ENCODE peak calls at places on chromosomes 6 and 20, in seven cellular contexts. A is endothelial cell of umbilical vein, U is psoas muscle, Y is upper lobe of left lung, J is bronchial epithelial cell, W is neural crest cell, I is AG04450. Q is an unnamed sample.

GRCh38 chr20:51946581-51946980 is 144.3 kb upstream of the SALL4 start:
- DNase-seq in J (no peak), W (no peak), A (no peak), I (no peak), U (no peak), Y (no peak), Q (no peak)

GRCh38 chr6:79824231-79824630 is 123.1 kb downstream of the ELOVL4 start:
- DNase-seq in U (no peak), J (peak), Y (no peak), I (no peak), A (no peak), W (no peak), Q (no peak)

GRCh38 chr6:163324928-163325784 is 89.4 kb upstream of the QKI start:
- DNase-seq in W (peak), A (peak), Y (peak), I (no peak), J (no peak), U (no peak), Q (no peak)

GRCh38 chr6:130598021-130598989 is 228.9 kb upstream of the SMLR1 start:
- DNase-seq in Y (no peak), U (no peak), A (no peak), W (no peak), I (no peak), J (peak), Q (no peak)

GRCh38 chr20:19944772-19945459 is 72.2 kb upstream of the NAA20 start:
- DNase-seq in W (no peak), A (no peak), J (no peak), U (no peak), I (no peak), Y (no peak), Q (no peak)

GRCh38 chr6:37205189-37205996 is 35.4 kb downstream of the PIM1 start:
- DNase-seq in Y (no peak), W (no peak), U (no peak), I (no peak), J (no peak), A (no peak), Q (no peak)

GRCh38 chr6:33416386-33417126 is 1.4 kb downstream of the CUTA start:
- DNase-seq in U (no peak), Y (no peak), J (no peak), W (no peak), A (no peak), I (no peak), Q (no peak)

GRCh38 chr6:135922170-135922569 is 70.7 kb downstream of the PDE7B start:
- DNase-seq in Y (peak), U (no peak), J (peak), I (peak), A (peak), W (no peak), Q (no peak)

GRCh38 chr6:102571236-102571908 is 1177.9 kb downstream of the GRIK2 start:
- DNase-seq in J (peak), A (no peak), U (no peak), W (no peak), Y (no peak), I (no peak), Q (no peak)

GRCh38 chr6:98832282-98833100 is 1.9 kb upstream of the POU3F2 start:
- DNase-seq in J (peak), I (peak), U (no peak), W (no peak), Y (no peak), A (no peak), Q (peak)

GRCh38 chr6:17972978-17973622 is 14.3 kb downstream of the KIF13A start:
- DNase-seq in J (no peak), U (no peak), A (no peak), W (no peak), I (no peak), Y (no peak), Q (no peak)

GRCh38 chr6:81814365-81815109 is 62.1 kb upstream of the TENT5A start:
- DNase-seq in A (no peak), Y (peak), U (no peak), W (no peak), J (peak), I (no peak), Q (no peak)

GRCh38 chr6:135087803-135088202 is 33.2 kb upstream of the HBS1L start:
- DNase-seq in W (no peak), Y (no peak), I (no peak), J (no peak), A (no peak), U (no peak), Q (no peak)

GRCh38 chr6:218153-219018 is 73.9 kb upstream of the DUSP22 start:
- DNase-seq in U (no peak), J (no peak), I (no peak), A (no peak), Y (no peak), W (no peak), Q (no peak)

GRCh38 chr20:23534801-23535593 is 33.3 kb downstream of the CST9L start:
- DNase-seq in I (no peak), W (no peak), A (no peak), J (no peak), Y (no peak), U (no peak), Q (no peak)

GRCh38 chr20:62726276-62726675 is 17.6 kb downstream of the NTSR1 start:
- DNase-seq in I (no peak), A (no peak), U (no peak), Y (no peak), W (no peak), J (no peak), Q (no peak)

GRCh38 chr20:35462351-35462750 is 7.0 kb downstream of the CEP250 start:
- DNase-seq in A (no peak), Y (no peak), W (no peak), J (no peak), U (no peak), I (no peak), Q (no peak)

GRCh38 chr6:150652848-150653613 is 53.3 kb downstream of the PLEKHG1 start:
- DNase-seq in A (no peak), U (no peak), J (peak), W (no peak), I (no peak), Y (no peak), Q (no peak)

GRCh38 chr6:63403725-63404124 is 83.9 kb upstream of the LGSN start:
- DNase-seq in W (no peak), I (no peak), U (no peak), J (peak), A (no peak), Y (no peak), Q (no peak)

GRCh38 chr6:167827062-167827587 is 414 bp downstream of the AFDN start:
- DNase-seq in W (peak), Y (no peak), J (no peak), U (no peak), A (no peak), I (no peak), Q (no peak)

GRCh38 chr6:54860739-54861138 is 14.2 kb downstream of the FAM83B start:
- DNase-seq in Y (no peak), J (peak), U (no peak), W (no peak), I (no peak), A (no peak), Q (no peak)

GRCh38 chr6:101195581-101195980 is 197.9 kb upstream of the GRIK2 start:
- DNase-seq in A (no peak), W (no peak), I (no peak), U (no peak), J (no peak), Y (no peak), Q (no peak)

GRCh38 chr20:17576215-17576614 is 6.3 kb downstream of the DSTN start:
- DNase-seq in U (no peak), I (no peak), J (no peak), A (no peak), Y (no peak), W (no peak), Q (no peak)

GRCh38 chr6:142207265-142207877 is 60.3 kb downstream of the VTA1 start:
- DNase-seq in U (no peak), A (peak), W (peak), I (peak), Y (peak), J (peak), Q (no peak)

GRCh38 chr6:28651161-28651560 is 125.5 kb downstream of the GPX5 start:
- DNase-seq in U (no peak), J (no peak), Y (no peak), I (no peak), W (no peak), A (no peak), Q (no peak)

GRCh38 chr6:137160763-137161162 is 12.7 kb downstream of the IL22RA2 start:
- DNase-seq in I (no peak), U (no peak), A (no peak), Y (no peak), W (no peak), J (peak), Q (no peak)

GRCh38 chr6:44071670-44072451 is 55.4 kb downstream of the MRPL14 start:
- DNase-seq in W (no peak), U (no peak), A (peak), Y (no peak), J (peak), I (peak), Q (no peak)

GRCh38 chr6:43897571-43898302 is 127.7 kb downstream of the VEGFA start:
- DNase-seq in Y (no peak), J (no peak), W (no peak), A (no peak), I (no peak), U (no peak), Q (no peak)

GRCh38 chr6:105428342-105428957 is 25.6 kb upstream of the PREP start:
- DNase-seq in J (peak), Y (no peak), U (no peak), I (peak), W (no peak), A (peak), Q (no peak)

GRCh38 chr20:16514145-16514544 is 59.1 kb downstream of the KIF16B start:
- DNase-seq in J (no peak), Y (no peak), W (no peak), U (no peak), I (no peak), A (no peak), Q (no peak)

GRCh38 chr20:24364464-24364863 is 105.0 kb upstream of the SYNDIG1 start:
- DNase-seq in J (no peak), U (no peak), W (no peak), A (no peak), I (no peak), Y (no peak), Q (no peak)

GRCh38 chr20:59402697-59403096 is 102.3 kb downstream of the EDN3 start:
- DNase-seq in A (no peak), I (no peak), W (no peak), Y (no peak), U (no peak), J (peak), Q (no peak)

GRCh38 chr20:10761232-10761631 is 87.4 kb upstream of the JAG1 start:
- DNase-seq in J (peak), A (peak), W (no peak), Y (no peak), I (peak), U (no peak), Q (no peak)

GRCh38 chr20:47792021-47792618 is 6.8 kb upstream of the SULF2 start:
- DNase-seq in Y (peak), W (no peak), U (peak), A (peak), J (peak), I (peak), Q (no peak)

GRCh38 chr6:81700414-81700813 is 52.1 kb downstream of the TENT5A start:
- DNase-seq in A (no peak), W (no peak), Y (no peak), I (no peak), J (no peak), U (no peak), Q (no peak)

GRCh38 chr20:61437280-61438206 is 185.5 kb downstream of the CDH4 start:
- DNase-seq in W (peak), I (peak), Y (no peak), A (no peak), J (peak), U (no peak), Q (no peak)

GRCh38 chr20:17897566-17898307 is 70.9 kb downstream of the SNX5 start:
- DNase-seq in A (no peak), U (no peak), J (no peak), I (no peak), W (no peak), Y (no peak), Q (no peak)

GRCh38 chr20:34581341-34582189 is 23.0 kb downstream of the MAP1LC3A start:
- DNase-seq in A (peak), I (no peak), J (no peak), Y (no peak), U (no peak), W (no peak), Q (no peak)

GRCh38 chr6:42279966-42280629 is 62.4 kb upstream of the MRPS10 start:
- DNase-seq in W (no peak), U (peak), Y (no peak), I (no peak), J (peak), A (peak), Q (no peak)

DNA sequence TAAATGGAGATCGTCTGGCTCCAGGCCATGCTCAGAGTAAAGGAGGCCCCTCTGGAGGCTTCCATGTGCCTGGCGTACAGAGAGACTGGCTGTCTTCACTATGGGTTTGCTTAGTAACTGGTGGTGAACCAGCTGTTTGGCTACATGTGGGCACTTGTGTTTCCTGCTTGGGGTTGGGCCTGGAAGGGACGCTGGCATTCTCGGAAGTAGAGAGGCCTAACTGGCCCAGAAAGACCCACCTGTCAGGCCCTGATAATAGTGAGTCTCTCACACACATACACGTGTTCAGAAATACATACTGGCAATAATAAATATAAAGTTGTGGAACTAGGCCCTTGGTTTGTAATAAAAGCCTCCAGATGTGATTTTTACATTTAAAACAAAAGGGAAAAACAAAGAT is 148.6 kb downstream of the LRFN2 start:
- DNase-seq in J (no peak), A (no peak), U (no peak), Y (no peak), I (no peak), W (no peak), Q (no peak)
- TF ChIP-seq CTCF in J (no peak), A (no peak), U (no peak), Y (no peak), I (no peak), W (no peak), Q (no peak)

GRCh38 chr6:159853735-159854134 is 37.1 kb upstream of the MAS1 start:
- DNase-seq in W (no peak), Y (no peak), U (no peak), J (no peak), I (no peak), A (no peak), Q (no peak)

GRCh38 chr6:159858259-159858658 is 32.5 kb upstream of the MAS1 start:
- DNase-seq in Y (no peak), W (no peak), J (no peak), U (no peak), A (no peak), I (no peak), Q (no peak)

GRCh38 chr6:159852877-159853276 is 37.9 kb upstream of the MAS1 start:
- DNase-seq in J (peak), A (no peak), Y (no peak), W (no peak), U (no peak), I (no peak), Q (no peak)
- TF ChIP-seq CTCF in J (peak), A (no peak), Y (peak), W (peak), U (no peak), I (peak), Q (peak)

GRCh38 chr6:14276667-14277404 is 159.3 kb downstream of the CD83 start:
- DNase-seq in A (no peak), U (no peak), Y (no peak), I (no peak), W (no peak), J (peak), Q (no peak)
- TF ChIP-seq CTCF in A (no peak), U (no peak), Y (no peak), I (no peak), W (no peak), J (no peak), Q (no peak)

DNA sequence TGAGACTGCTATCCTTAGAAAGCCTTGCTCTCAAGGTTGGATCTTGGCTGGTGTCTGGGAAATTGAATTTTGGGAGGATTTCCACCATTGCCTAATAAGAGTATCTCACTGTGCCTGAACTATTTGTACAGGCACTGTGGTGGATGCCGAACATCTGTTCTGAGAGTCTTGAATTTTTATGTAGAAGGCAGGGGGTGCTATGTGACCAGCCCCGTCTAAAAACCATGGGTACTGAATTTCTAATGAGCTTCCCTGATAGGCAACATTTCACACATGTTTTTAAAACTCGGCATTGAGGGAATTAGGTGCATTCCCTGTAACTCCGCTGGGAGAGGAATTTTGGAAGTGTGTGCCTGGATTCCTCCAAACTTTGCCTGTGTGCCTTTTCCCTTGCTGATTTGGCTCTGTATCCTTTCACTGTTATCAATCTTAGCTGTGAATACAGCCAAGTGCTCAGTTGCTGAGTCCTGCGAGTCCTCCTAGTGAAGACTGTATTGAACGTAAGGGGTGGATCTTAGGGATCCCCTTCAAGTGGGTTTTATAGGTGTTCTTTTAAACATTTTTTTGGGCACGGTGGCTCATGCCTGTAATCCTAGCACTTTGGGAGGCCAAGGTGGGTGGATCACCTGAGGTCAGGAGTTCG is 27.6 kb upstream of the SCAF8 start:
- DNase-seq in I (no peak), U (no peak), Y (no peak), J (no peak), A (no peak), W (no peak), Q (no peak)
- TF ChIP-seq CTCF in I (peak), U (no peak), Y (no peak), J (no peak), A (no peak), W (no peak), Q (no peak)

GRCh38 chr6:153032255-153032882 is 29.9 kb upstream of the MTRF1L start:
- DNase-seq in J (peak), Y (no peak), I (peak), W (no peak), A (peak), U (no peak), Q (no peak)
- TF ChIP-seq CTCF in J (no peak), Y (peak), I (peak), W (peak), A (no peak), U (peak), Q (peak)